ENCODE peak calls at places on chromosomes 3 and 15, in six cellular contexts. U is cardiac septum; H is HTR-8/SVneo; V is central memory CD4-positive, alpha-beta T cell; D is activated T-helper 1 cell treated with Interleukin-2 at 50 U/mL for 16 hours; J is Daoy. K is an unnamed sample.

GRCh38 chr15:51160484-51160883 is 65.8 kb upstream of the TNFAIP8L3 start:
- DNase-seq in D (no peak), J (no peak), U (no peak), V (no peak), H (no peak), K (no peak)

GRCh38 chr15:41671656-41672636 is 11.7 kb downstream of the MGA start:
- DNase-seq in V (no peak), H (no peak), U (no peak), D (no peak), J (no peak), K (no peak)

GRCh38 chr3:178672263-178672662 is 136.0 kb downstream of the KCNMB2 start:
- DNase-seq in U (no peak), J (peak; percentile 12), D (no peak), H (no peak), V (no peak), K (no peak)

GRCh38 chr15:94056314-94056713 is 175.0 kb upstream of the MCTP2 start:
- DNase-seq in J (peak; percentile 48), H (no peak), U (no peak), V (no peak), D (no peak), K (no peak)

GRCh38 chr3:114194750-114195149 is 15.9 kb upstream of the DRD3 start:
- DNase-seq in J (no peak), D (no peak), V (no peak), H (no peak), U (no peak), K (no peak)

GRCh38 chr3:139288266-139288821 is 55.5 kb upstream of the MRPS22 start:
- DNase-seq in H (no peak), V (no peak), D (no peak), J (no peak), U (peak; percentile 82), K (no peak)

GRCh38 chr3:154398084-154398967 is 31.7 kb downstream of the GPR149 start:
- DNase-seq in D (no peak), H (no peak), V (no peak), J (no peak), U (no peak), K (no peak)

GRCh38 chr3:52248165-52248541 is 2.6 kb downstream of the PPM1M start:
- DNase-seq in U (no peak), V (no peak), J (no peak), D (no peak), H (no peak), K (no peak)

GRCh38 chr3:184372296-184372821 is 5.6 kb downstream of the THPO start:
- DNase-seq in V (no peak), H (no peak), J (no peak), D (no peak), U (no peak), K (no peak)

GRCh38 chr3:127370906-127371305 is 83.1 kb upstream of the PRR20G start:
- DNase-seq in U (no peak), H (no peak), V (no peak), D (no peak), J (no peak), K (no peak)

GRCh38 chr15:61100512-61100911 is 128.6 kb downstream of the RORA start:
- DNase-seq in J (no peak), U (no peak), D (no peak), H (no peak), V (no peak), K (no peak)

GRCh38 chr15:66269326-66270090 is 16.0 kb upstream of the MEGF11 start:
- DNase-seq in H (peak; percentile 66), D (no peak), V (no peak), U (no peak), J (peak; percentile 82), K (no peak)

GRCh38 chr3:86987421-86987715 is 3.6 kb downstream of the VGLL3 start:
- DNase-seq in D (no peak), V (no peak), J (no peak), U (no peak), H (no peak), K (no peak)

GRCh38 chr3:45677045-45677436 is 12.2 kb upstream of the SACM1L start:
- DNase-seq in J (no peak), U (no peak), D (peak; percentile 60), V (peak; percentile 69), H (peak; percentile 67), K (peak; percentile 79)

GRCh38 chr3:158495503-158495902 is 75.5 kb upstream of the MLF1 start:
- DNase-seq in U (no peak), H (no peak), D (no peak), V (no peak), J (no peak), K (no peak)

GRCh38 chr3:20141841-20142240 is 44.2 kb downstream of the SGO1 start:
- DNase-seq in H (no peak), J (no peak), D (no peak), V (no peak), U (no peak), K (no peak)

GRCh38 chr15:32746116-32746857 is 28.5 kb downstream of the GREM1 start:
- DNase-seq in U (no peak), V (no peak), H (no peak), J (no peak), D (no peak), K (no peak)

GRCh38 chr3:66823532-66823931 is 174.6 kb upstream of the KBTBD8 start:
- DNase-seq in D (no peak), H (no peak), J (no peak), U (no peak), V (no peak), K (no peak)

GRCh38 chr3:186932281-186933181 is 2.2 kb downstream of the ST6GAL1 start:
- DNase-seq in V (no peak), D (no peak), J (no peak), U (no peak), H (no peak), K (no peak)

GRCh38 chr15:66023322-66023972 is 154.2 kb downstream of the RAB11A start:
- DNase-seq in V (no peak), U (no peak), D (no peak), H (no peak), J (no peak), K (no peak)

GRCh38 chr3:34382859-34383258 is 584.4 kb downstream of the PDCD6IP start:
- DNase-seq in H (no peak), D (no peak), J (no peak), V (no peak), U (no peak), K (no peak)

GRCh38 chr15:71201471-71201870 is 86.2 kb downstream of the THSD4 start:
- DNase-seq in V (no peak), D (no peak), U (no peak), J (no peak), H (no peak), K (no peak)

GRCh38 chr15:100880139-100880896 is 687 bp downstream of the ALDH1A3 start:
- DNase-seq in V (no peak), H (no peak), U (no peak), J (no peak), D (no peak), K (no peak)